ENCODE peak calls at places on chromosomes 4 and X, in ten cellular contexts. Y is IMR-90; Z is activated CD4-positive, CD25-positive, alpha-beta regulatory T cell treated with anti-CD3 and anti-CD28 coated beads, Interleukin-2, amount 50 U/mL, for 72 hours; L is WTC11; H is lung; C is Right ventricle myocardium inferior; F is omental fat pad; X is naive B cell; N is brain microvascular endothelial cell; E is esophagus squamous epithelium. K is an unnamed sample.

GRCh38 chrX:34655496-34656258 is 1.4 kb downstream of the TMEM47 start:
- DNase-seq in L (no peak), C (no peak), Z (no peak), N (no peak), H (no peak), X (no peak), E (no peak), Y (no peak), F (no peak), K (no peak)

GRCh38 chrX:66021758-66022741 is 17.8 kb downstream of the VSIG4 start:
- DNase-seq in Z (no peak), X (no peak), H (no peak), E (no peak), C (peak), L (no peak), N (no peak), Y (no peak), F (no peak), K (no peak)

GRCh38 chr4:123706961-123707360 is 310.4 kb downstream of the SPRY1 start:
- DNase-seq in N (no peak), F (no peak), E (no peak), H (no peak), C (no peak), X (no peak), L (no peak), Y (no peak), Z (no peak), K (no peak)

GRCh38 chrX:115362334-115363095 is 73.0 kb downstream of the LUZP4 start:
- DNase-seq in E (no peak), X (no peak), C (no peak), F (no peak), N (no peak), Z (no peak), Y (peak), L (no peak), H (no peak), K (no peak)

GRCh38 chrX:83160096-83160495 is 348.0 kb upstream of the POU3F4 start:
- DNase-seq in Y (no peak), C (no peak), F (no peak), X (no peak), L (no peak), H (no peak), Z (no peak), E (no peak), N (no peak), K (no peak)

GRCh38 chrX:110435191-110435590 is 76.5 kb downstream of the RTL9 start:
- DNase-seq in L (no peak), C (no peak), X (no peak), F (no peak), N (no peak), E (no peak), H (no peak), Y (no peak), Z (no peak), K (no peak)

GRCh38 chr4:26826721-26827120 is 33.9 kb upstream of the STIM2 start:
- DNase-seq in L (no peak), C (no peak), Y (peak), F (no peak), Z (no peak), X (peak), E (no peak), H (peak), N (peak), K (no peak)

GRCh38 chr4:8840816-8841455 is 30.7 kb downstream of the HMX1 start:
- DNase-seq in H (no peak), N (no peak), Z (no peak), Y (no peak), E (no peak), C (no peak), X (no peak), F (no peak), L (no peak), K (peak)

GRCh38 chr4:20253799-20254409 is 2.2 kb downstream of the SLIT2 start:
- DNase-seq in X (no peak), Z (no peak), C (peak), Y (peak), H (no peak), F (no peak), E (no peak), L (peak), N (no peak), K (no peak)

GRCh38 chr4:158938462-158939044 is 164.3 kb upstream of the RAPGEF2 start:
- DNase-seq in X (no peak), C (no peak), Y (peak), Z (no peak), H (no peak), L (no peak), E (no peak), N (no peak), F (no peak), K (no peak)

GRCh38 chrX:55220119-55220794 is at the start of gene PAGE5:
- DNase-seq in L (no peak), Y (no peak), X (no peak), N (no peak), Z (no peak), H (no peak), F (no peak), E (no peak), C (no peak), K (no peak)

GRCh38 chr4:105146286-105147219 is at the start of gene TET2:
- DNase-seq in Y (peak), C (peak), E (peak), N (peak), X (peak), H (peak), Z (peak), F (peak), L (peak), K (peak)

GRCh38 chr4:6767725-6768538 is 14.6 kb upstream of the KIAA0232 start:
- DNase-seq in C (no peak), Y (no peak), E (no peak), H (no peak), X (no peak), Z (no peak), N (no peak), L (no peak), F (no peak), K (no peak)